ENCODE peak calls at places on chromosomes 5 and 9, in ten cellular contexts. W is A549, O is HCT116, U is uterus, B is transverse colon, L is tibial nerve, A is upper lobe of left lung, R is endothelial cell of umbilical vein, Z is gastrocnemius medialis, D is Peyer's patch. N is an unnamed sample. For H3K9me3, the result is how much of the 10 kb centered on the place peaks cover.

GRCh38 chr5:37112383-37112991 is 136.7 kb downstream of the CPLANE1 start:
- DNase-seq in A (no peak), D (no peak), R (no peak), Z (no peak), W (no peak), B (no peak), O (no peak), L (no peak), U (no peak), N (no peak)

GRCh38 chr5:154242442-154242841 is 51.9 kb downstream of the GALNT10 start:
- DNase-seq in O (no peak), W (no peak), D (no peak), L (no peak), Z (no peak), U (no peak), B (no peak), R (no peak), A (no peak), N (no peak)

GRCh38 chr9:112971415-112971814 is 40.6 kb downstream of the ZNF883 start:
- DNase-seq in R (no peak), Z (no peak), O (peak), U (no peak), W (no peak), A (no peak), B (peak), D (no peak), L (no peak), N (no peak)

GRCh38 chr5:151531581-151531980 is 59.5 kb downstream of the FAT2 start:
- DNase-seq in B (no peak), Z (no peak), D (no peak), U (no peak), R (no peak), O (no peak), A (no peak), W (no peak), L (no peak), N (no peak)

GRCh38 chr5:32057157-32058096 is 116.7 kb downstream of the GOLPH3 start:
- DNase-seq in A (no peak), U (no peak), Z (no peak), B (no peak), R (no peak), W (peak), O (peak), L (no peak), D (no peak), N (no peak)

GRCh38 chr9:2126331-2126789 is 111.2 kb downstream of the SMARCA2 start:
- DNase-seq in D (no peak), A (no peak), B (no peak), U (peak), Z (no peak), L (peak), R (no peak), W (no peak), O (no peak), N (peak)

GRCh38 chr9:114385412-114386181 is 2.2 kb downstream of the AKNA start:
- DNase-seq in A (peak), O (peak), W (no peak), D (peak), B (peak), Z (peak), U (peak), L (peak), R (peak), N (peak)

GRCh38 chr9:112858625-112859147 is 32.0 kb downstream of the SLC46A2 start:
- DNase-seq in R (no peak), A (peak), O (no peak), Z (no peak), D (peak), L (no peak), W (no peak), B (no peak), U (no peak), N (no peak)

GRCh38 chr5:168295574-168296201 is 4.2 kb downstream of the WWC1 start:
- DNase-seq in U (no peak), B (no peak), R (no peak), O (no peak), L (no peak), Z (no peak), W (peak), A (peak), D (no peak), N (no peak)

GRCh38 chr9:419571-420156 is 205.0 kb downstream of the DOCK8 start:
- DNase-seq in U (no peak), W (no peak), L (no peak), B (no peak), A (no peak), O (no peak), R (no peak), D (no peak), Z (no peak), N (no peak)

GRCh38 chr5:110768138-110768845 is 29.5 kb downstream of the SLC25A46 start:
- DNase-seq in R (no peak), A (no peak), O (no peak), W (no peak), U (no peak), D (no peak), B (no peak), L (no peak), Z (no peak), N (no peak)

GRCh38 chr9:126836216-126836615 is 24.2 kb upstream of the ZBTB34 start:
- DNase-seq in R (no peak), Z (no peak), W (no peak), D (no peak), U (no peak), A (no peak), L (no peak), B (no peak), O (no peak), N (no peak)

GRCh38 chr5:143025971-143026370 is 255.8 kb downstream of the ARHGAP26 start:
- DNase-seq in D (no peak), B (no peak), U (no peak), L (no peak), O (no peak), Z (no peak), R (peak), A (no peak), W (no peak), N (no peak)

GRCh38 chr5:93658044-93658443 is 75.0 kb downstream of the NR2F1 start:
- DNase-seq in Z (no peak), B (no peak), L (no peak), A (no peak), U (no peak), D (no peak), O (no peak), W (no peak), R (no peak), N (no peak)

GRCh38 chr9:108665856-108666784 is 189.7 kb downstream of the ACTL7B start:
- DNase-seq in A (no peak), D (no peak), U (no peak), L (peak), O (no peak), R (no peak), W (no peak), B (no peak), Z (no peak), N (no peak)

GRCh38 chr9:130918102-130918869 is 20.8 kb downstream of the FIBCD1 start:
- DNase-seq in B (no peak), U (no peak), D (no peak), L (no peak), W (no peak), R (no peak), A (no peak), Z (no peak), O (no peak), N (no peak)

GRCh38 chr5:73183491-73183891 is 10.5 kb downstream of the TMEM174 start:
- DNase-seq in O (no peak), Z (no peak), B (peak), L (no peak), A (no peak), U (no peak), D (no peak), W (no peak), R (no peak), N (no peak)

GRCh38 chr5:154740957-154741356 is 14.2 kb upstream of the LARP1 start:
- DNase-seq in O (no peak), L (peak), U (peak), Z (peak), W (no peak), A (no peak), B (no peak), D (no peak), R (no peak), N (peak)

GRCh38 chr5:66232701-66233100 is 88.6 kb downstream of the SREK1 start:
- DNase-seq in B (no peak), A (no peak), U (no peak), O (no peak), D (no peak), L (no peak), R (no peak), W (no peak), Z (no peak), N (no peak)

GRCh38 chr5:11384441-11385250 is 519.6 kb downstream of the CTNND2 start:
- DNase-seq in B (no peak), A (no peak), W (no peak), U (no peak), D (no peak), L (no peak), R (no peak), Z (no peak), O (no peak), N (peak)

GRCh38 chr9:123686131-123686848 is 243.6 kb downstream of the DENND1A start:
- DNase-seq in U (no peak), D (no peak), A (peak), R (peak), Z (peak), O (no peak), W (no peak), L (peak), B (peak), N (no peak)

GRCh38 chr9:81410201-81410600 is 279.1 kb downstream of the TLE1 start:
- DNase-seq in A (no peak), R (peak), L (no peak), D (no peak), W (peak), O (peak), U (no peak), B (no peak), Z (no peak), N (no peak)

GRCh38 chr5:169100735-169101075 is 200.2 kb downstream of the SLIT3 start:
- DNase-seq in U (no peak), L (no peak), R (no peak), A (no peak), O (no peak), D (no peak), Z (peak), B (no peak), W (peak), N (no peak)

GRCh38 chr5:141373673-141374317 is at the start of gene PCDHGA6:
- DNase-seq in R (peak), Z (no peak), A (no peak), L (no peak), U (no peak), W (no peak), O (no peak), B (no peak), D (no peak), N (no peak)
- H3K9me3 ChIP-seq in R (under half), Z (under half), A (half or more), L (under half), U (under half), W (half or more), O (under half), B (under half), D (under half), N (half or more)

DNA sequence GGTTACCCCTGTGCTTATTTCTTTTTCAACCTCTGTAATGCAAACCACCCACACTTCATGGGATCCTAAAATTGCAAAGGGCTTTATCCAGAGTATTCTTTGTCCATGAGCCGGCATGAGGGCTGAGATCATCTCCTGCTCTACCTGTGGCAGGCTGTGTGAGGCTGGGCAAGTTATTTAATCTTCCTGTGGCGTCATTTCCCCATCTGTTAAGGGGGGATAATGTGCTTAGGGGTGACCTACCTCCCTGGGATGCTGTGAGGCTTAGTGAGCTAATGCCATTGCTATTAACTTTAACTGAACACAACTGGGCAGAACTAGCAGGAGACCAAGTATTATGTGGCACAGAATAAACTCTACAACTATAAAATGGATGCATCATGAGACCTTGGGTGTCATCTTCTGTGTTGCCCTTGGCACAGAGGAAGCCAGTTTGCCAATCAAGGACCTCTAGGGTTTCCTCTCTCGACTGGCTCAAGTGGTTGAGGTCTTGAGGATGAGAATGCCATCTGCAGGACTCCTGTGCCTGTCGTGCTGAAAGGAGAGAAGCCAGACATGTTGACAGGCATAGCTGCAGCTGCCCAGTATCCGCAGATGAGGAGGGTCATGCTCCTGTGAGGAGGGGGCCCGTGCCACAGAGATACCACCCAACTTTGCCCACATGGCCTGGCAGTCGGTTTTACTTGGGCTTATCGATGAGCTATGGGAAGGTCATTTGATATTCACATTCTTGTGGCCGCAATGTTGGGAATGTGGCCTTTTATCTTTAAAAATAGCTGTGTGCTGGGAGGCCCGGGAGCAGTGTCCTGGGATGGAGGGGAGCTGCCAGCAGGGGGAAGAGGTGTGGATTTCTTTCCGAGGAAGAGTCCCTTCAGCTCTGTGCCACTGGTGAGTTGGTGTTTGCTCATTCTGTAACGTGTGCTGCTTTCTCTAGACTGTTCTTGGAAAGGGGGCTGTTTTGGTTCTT is 17.2 kb downstream of the FRMPD1 start:
- DNase-seq in D (no peak), L (no peak), O (no peak), A (no peak), B (no peak), W (peak), Z (peak), R (no peak), U (no peak), N (no peak)
- H3K4me3 ChIP-seq in D (no peak), L (no peak), O (no peak), A (no peak), B (no peak), W (no peak), Z (peak), R (no peak), U (no peak), N (no peak)

GRCh38 chr5:181263633-181264032 is 2.7 kb upstream of the TRIM52 start:
- DNase-seq in Z (no peak), R (no peak), D (no peak), W (no peak), L (no peak), B (no peak), A (no peak), U (no peak), O (no peak), N (no peak)

GRCh38 chr5:181259283-181259682 is 1.7 kb downstream of the TRIM52 start:
- DNase-seq in L (no peak), W (no peak), U (no peak), A (no peak), Z (no peak), R (no peak), O (no peak), D (no peak), B (no peak), N (no peak)

GRCh38 chr5:181260720-181261319 is at the start of gene TRIM52:
- DNase-seq in R (peak), W (peak), A (peak), O (peak), U (peak), B (peak), L (peak), D (peak), Z (peak), N (peak)

GRCh38 chr5:181259974-181260719 is 796 bp downstream of the TRIM52 start:
- DNase-seq in A (no peak), L (no peak), Z (no peak), D (no peak), O (no peak), R (peak), W (no peak), U (no peak), B (no peak), N (no peak)

GRCh38 chr5:181261320-181262085 is 560 bp upstream of the TRIM52 start:
- DNase-seq in W (peak), R (peak), U (peak), A (peak), L (peak), D (peak), Z (no peak), B (peak), O (peak), N (peak)
- TF ChIP-seq POLR2A in W (peak), R (peak), U (peak), A (peak), L (no peak), D (peak), Z (peak), B (peak), O (peak), N (peak)

DNA sequence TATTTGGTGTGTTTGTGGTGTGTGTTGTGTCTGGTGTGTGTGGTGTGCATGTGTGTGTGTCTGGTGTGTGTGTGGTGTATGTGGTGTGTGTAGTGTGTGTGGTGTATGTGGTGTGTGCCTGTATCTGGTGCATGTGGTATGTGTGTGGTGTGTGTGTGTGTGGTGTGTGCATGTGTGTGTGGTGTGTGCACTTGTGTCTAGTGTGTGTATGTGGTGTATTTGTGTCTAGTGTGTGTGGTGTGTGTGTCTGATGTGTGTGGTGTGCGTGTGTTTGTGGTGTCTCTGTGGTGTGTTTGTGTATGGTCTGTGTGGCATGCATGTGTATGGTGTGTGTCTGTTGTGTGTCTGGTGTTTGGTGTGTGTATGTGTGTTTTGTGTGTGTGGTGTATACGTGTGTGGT is 71.1 kb downstream of the CACNA1B start:
- DNase-seq in L (no peak), D (no peak), R (no peak), O (no peak), A (no peak), Z (no peak), B (no peak), U (no peak), W (no peak), N (no peak)
- H3K9me3 ChIP-seq in L (under half), D (under half), R (under half), O (under half), A (under half), Z (under half), B (under half), U (under half), W (under half), N (under half)

DNA sequence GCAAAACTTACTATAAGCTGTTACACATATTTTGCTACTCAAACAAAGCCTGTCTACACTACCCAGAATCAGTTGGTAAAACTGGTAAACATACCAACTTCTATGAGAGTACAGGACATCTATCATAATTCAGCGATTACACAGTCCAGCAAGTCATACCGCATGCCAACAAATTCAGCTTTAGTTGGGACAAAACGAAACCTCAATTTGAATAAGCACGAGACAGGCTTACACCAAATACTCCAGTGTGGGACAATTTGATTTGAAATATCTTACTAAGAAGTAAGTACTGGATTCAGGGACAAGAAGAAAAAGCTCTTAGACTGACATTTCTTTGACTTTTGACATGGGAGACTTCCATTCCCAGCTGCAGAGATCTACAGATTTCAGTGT is 2.0 kb downstream of the NRG2 start:
- DNase-seq in U (no peak), B (no peak), A (no peak), W (no peak), Z (no peak), R (no peak), O (no peak), L (no peak), D (no peak), N (no peak)
- H3K4me3 ChIP-seq in U (peak), B (no peak), A (no peak), W (no peak), Z (peak), R (no peak), O (no peak), L (peak), D (no peak), N (peak)

DNA sequence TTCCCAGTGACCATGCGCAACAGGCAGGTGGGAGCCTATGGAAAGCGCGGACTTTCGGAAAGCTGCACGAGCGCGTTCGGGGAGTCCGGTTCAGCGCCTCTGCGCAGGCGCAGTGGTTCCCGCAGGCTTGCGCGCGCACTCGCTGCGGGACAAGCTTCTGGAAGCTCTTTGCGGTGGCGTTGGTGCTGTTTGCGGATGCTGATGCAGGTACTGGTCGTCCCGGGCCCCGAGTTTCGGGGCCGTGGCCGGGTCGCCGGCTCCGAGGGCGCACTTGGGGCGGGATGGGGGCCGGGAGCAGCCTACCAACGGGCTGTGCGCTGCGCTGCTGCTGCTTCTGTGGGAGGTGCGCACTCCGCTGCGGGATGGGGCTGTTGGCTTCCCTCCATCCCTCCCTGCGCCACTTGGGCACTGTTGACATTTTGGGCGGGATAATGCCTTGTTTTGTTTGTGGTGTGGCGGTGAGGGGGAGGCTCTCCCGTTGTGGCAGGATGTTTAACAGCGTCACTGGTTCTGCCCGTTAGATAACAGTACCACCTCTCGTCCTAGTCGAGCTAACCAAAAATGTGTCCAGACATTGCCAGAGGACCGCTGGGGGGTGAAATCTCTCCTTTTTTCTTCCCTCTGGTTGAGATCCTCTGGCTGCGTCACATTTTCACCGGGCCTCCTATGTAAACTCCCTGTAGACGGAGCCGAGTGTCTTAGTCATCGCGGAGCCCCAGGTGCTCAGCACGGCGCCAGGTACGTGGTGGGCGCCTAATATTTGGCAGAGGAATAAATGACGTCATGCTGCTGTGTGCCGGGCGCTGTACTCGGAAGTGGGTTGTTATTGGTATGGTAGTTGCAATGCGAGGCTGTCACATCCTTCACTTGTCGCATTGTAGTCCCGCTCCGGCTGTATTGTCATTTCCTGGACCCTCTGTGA is at the start of gene ZNF483:
- DNase-seq in A (peak), D (peak), L (peak), Z (peak), B (peak), U (peak), O (peak), W (peak), R (peak), N (peak)
- TF ChIP-seq POLR2A in A (peak), D (no peak), L (no peak), Z (no peak), B (peak), U (peak), O (no peak), W (peak), R (no peak), N (peak)

GRCh38 chr9:21889673-21890072 is 87.2 kb downstream of the MTAP start:
- DNase-seq in R (no peak), O (no peak), L (no peak), W (no peak), A (no peak), U (no peak), D (no peak), Z (no peak), B (no peak), N (no peak)

GRCh38 chr9:21890696-21891095 is 88.3 kb downstream of the MTAP start:
- DNase-seq in A (no peak), U (no peak), L (no peak), R (no peak), D (no peak), O (no peak), B (no peak), Z (no peak), W (no peak), N (no peak)
- H3K9me3 ChIP-seq in A (under half), U (under half), L (under half), R (under half), D (under half), O (under half), B (under half), Z (under half), W (under half), N (under half)